ENCODE peak calls at places on chromosomes 6 and 20, in six cellular contexts. G is ascending aorta, R is A673, Z is IMR-90, P is spleen, D is SJCRH30. O is an unnamed sample.
A peak's percentile ranks its signal among the peaks of the same experiment; 100 is the strongest.

GRCh38 chr20:23245553-23246128 is 105.0 kb upstream of the NXT1 start:
- DNase-seq in G (no peak), R (no peak), Z (peak; percentile 33), P (peak; percentile 88), D (peak; percentile 41), O (peak; percentile 45)

GRCh38 chr6:139500977-139501376 is 126.5 kb upstream of the CITED2 start:
- DNase-seq in G (no peak), R (no peak), Z (peak; percentile 19), P (no peak), D (no peak), O (peak; percentile 9)

GRCh38 chr6:85641916-85642773 is 541 bp downstream of the SYNCRIP start:
- DNase-seq in G (no peak), R (peak; percentile 57), Z (peak; percentile 45), P (peak; percentile 95), D (peak; percentile 62), O (peak; percentile 65)

GRCh38 chr20:57856658-57857057 is 146.8 kb upstream of the PMEPA1 start:
- DNase-seq in G (no peak), R (no peak), Z (no peak), P (no peak), D (no peak), O (no peak)

GRCh38 chr20:47392721-47393073 is 36.2 kb upstream of the ZMYND8 start:
- DNase-seq in G (no peak), R (no peak), Z (peak; percentile 47), P (no peak), D (no peak), O (no peak)

GRCh38 chr20:46070215-46070910 is 19.4 kb downstream of the NCOA5 start:
- DNase-seq in G (no peak), R (no peak), Z (peak; percentile 86), P (no peak), D (no peak), O (no peak)

GRCh38 chr20:41512624-41513023 is 105.6 kb downstream of the CHD6 start:
- DNase-seq in G (no peak), R (no peak), Z (no peak), P (no peak), D (no peak), O (no peak)

GRCh38 chr6:122122202-122122601 is 277.2 kb upstream of the HSF2 start:
- DNase-seq in G (no peak), R (no peak), Z (no peak), P (no peak), D (no peak), O (no peak)

GRCh38 chr6:38498085-38498484 is 141.6 kb downstream of the BTBD9 start:
- DNase-seq in G (no peak), R (no peak), Z (peak; percentile 46), P (no peak), D (no peak), O (peak; percentile 20)

GRCh38 chr20:19741914-19742313 is 16.1 kb upstream of the RIN2 start:
- DNase-seq in G (no peak), R (no peak), Z (no peak), P (no peak), D (no peak), O (no peak)

GRCh38 chr6:167973092-167973880 is 24.2 kb upstream of the KIF25 start:
- DNase-seq in G (no peak), R (no peak), Z (no peak), P (no peak), D (no peak), O (no peak)

GRCh38 chr6:9138856-9139426 is 703.6 kb upstream of the SLC35B3 start:
- DNase-seq in G (no peak), R (peak; percentile 18), Z (peak; percentile 28), P (no peak), D (peak; percentile 12), O (no peak)

GRCh38 chr20:59741073-59741472 is 136.7 kb downstream of the PHACTR3 start:
- DNase-seq in G (no peak), R (no peak), Z (no peak), P (no peak), D (no peak), O (no peak)

GRCh38 chr20:59661141-59661540 is 56.8 kb downstream of the PHACTR3 start:
- DNase-seq in G (no peak), R (no peak), Z (no peak), P (no peak), D (no peak), O (no peak)

GRCh38 chr6:149862901-149863595 is 1.1 kb downstream of the LRP11 start:
- DNase-seq in G (no peak), R (peak; percentile 70), Z (peak; percentile 57), P (peak; percentile 90), D (peak; percentile 80), O (peak; percentile 52)

GRCh38 chr20:45337367-45338120 is 10.7 kb downstream of the SDC4 start:
- DNase-seq in G (peak; percentile 35), R (no peak), Z (peak; percentile 94), P (no peak), D (peak; percentile 61), O (peak; percentile 81)

GRCh38 chr6:112560651-112561050 is 213.5 kb downstream of the RFPL4B start:
- DNase-seq in G (no peak), R (peak; percentile 35), Z (no peak), P (no peak), D (peak; percentile 22), O (no peak)

GRCh38 chr20:45461225-45461624 is 8.3 kb upstream of the WFDC2 start:
- DNase-seq in G (no peak), R (no peak), Z (no peak), P (no peak), D (no peak), O (no peak)

GRCh38 chr6:79604583-79605037 is 26.5 kb upstream of the SH3BGRL2 start:
- DNase-seq in G (no peak), R (no peak), Z (peak; percentile 63), P (no peak), D (no peak), O (peak; percentile 69)

GRCh38 chr6:144302701-144303351 is 17.7 kb downstream of the UTRN start:
- DNase-seq in G (no peak), R (no peak), Z (peak; percentile 40), P (no peak), D (no peak), O (no peak)

GRCh38 chr6:37029249-37029959 is 23.9 kb downstream of the FGD2 start:
- DNase-seq in G (peak; percentile 62), R (peak; percentile 46), Z (peak; percentile 88), P (peak; percentile 92), D (peak; percentile 85), O (peak; percentile 51)

GRCh38 chr6:53793318-53793975 is 1.4 kb upstream of the LRRC1 start:
- DNase-seq in G (no peak), R (peak; percentile 71), Z (peak; percentile 61), P (no peak), D (peak; percentile 67), O (peak; percentile 75)

GRCh38 chr6:44059359-44060342 is 67.6 kb downstream of the MRPL14 start:
- DNase-seq in G (no peak), R (no peak), Z (peak; percentile 59), P (no peak), D (no peak), O (no peak)

GRCh38 chr20:49664914-49665313 is 48.8 kb downstream of the B4GALT5 start:
- DNase-seq in G (no peak), R (no peak), Z (no peak), P (no peak), D (no peak), O (no peak)

GRCh38 chr6:110769923-110770322 is 45.3 kb downstream of the CDK19 start:
- DNase-seq in G (no peak), R (no peak), Z (no peak), P (no peak), D (no peak), O (no peak)

GRCh38 chr6:22024973-22025467 is 271.8 kb downstream of the PRL start:
- DNase-seq in G (no peak), R (peak; percentile 66), Z (no peak), P (no peak), D (no peak), O (no peak)

GRCh38 chr6:163126741-163127140 is 287.8 kb upstream of the QKI start:
- DNase-seq in G (no peak), R (no peak), Z (no peak), P (no peak), D (no peak), O (no peak)

GRCh38 chr6:136525586-136526195 is 24.5 kb downstream of the MAP7 start:
- DNase-seq in G (no peak), R (no peak), Z (no peak), P (no peak), D (no peak), O (no peak)

GRCh38 chr6:13437597-13437996 is 49.8 kb downstream of the GFOD1 start:
- DNase-seq in G (no peak), R (no peak), Z (no peak), P (no peak), D (no peak), O (no peak)
- H3K4me1 ChIP-seq in G (no peaks in the 10 kb centered on the region), R (no peaks in the 10 kb centered on the region), Z (peaks cover 5% of the 10 kb centered on the region), P (peaks cover 18% of the 10 kb centered on the region), D (no peaks in the 10 kb centered on the region), O (peaks cover 2% of the 10 kb centered on the region)

GRCh38 chr6:42367353-42368011 is 84.2 kb downstream of the TRERF1 start:
- DNase-seq in G (no peak), R (no peak), Z (peak; percentile 60), P (peak; percentile 83), D (no peak), O (peak; percentile 20)
- H3K4me3 ChIP-seq in G (no peak overlapping the region), R (no peak overlapping the region), Z (no peak overlapping the region), P (peak overlapping the region; percentile 4), D (no peak overlapping the region), O (no peak overlapping the region)

DNA sequence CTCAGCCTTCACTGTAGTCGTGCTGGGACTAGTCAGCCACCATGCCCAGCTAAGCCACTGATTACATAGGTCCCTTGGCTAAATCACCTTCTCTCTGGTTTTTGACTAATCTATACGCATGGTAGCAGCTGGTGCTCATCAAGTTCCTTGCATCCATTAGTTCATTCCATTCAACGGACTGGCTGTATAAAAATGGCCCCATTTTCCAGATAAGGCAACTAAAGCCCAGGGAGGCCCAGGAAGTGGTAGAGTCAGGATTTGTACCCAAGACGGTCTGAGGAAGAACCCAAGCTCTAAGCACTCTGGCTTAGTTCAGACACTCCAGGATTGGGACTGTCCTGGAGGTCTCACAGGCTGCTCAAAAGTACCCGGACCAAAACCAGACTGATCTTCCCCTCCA is 4.9 kb downstream of the E2F1 start:
- DNase-seq in G (no peak), R (no peak), Z (no peak), P (no peak), D (no peak), O (no peak)
- H3K4me1 ChIP-seq in G (peaks cover 17% of the 10 kb centered on the region), R (peaks cover 16% of the 10 kb centered on the region), Z (peaks cover 8% of the 10 kb centered on the region), P (peaks cover 8% of the 10 kb centered on the region), D (peaks cover 39% of the 10 kb centered on the region), O (peaks cover 2% of the 10 kb centered on the region)

DNA sequence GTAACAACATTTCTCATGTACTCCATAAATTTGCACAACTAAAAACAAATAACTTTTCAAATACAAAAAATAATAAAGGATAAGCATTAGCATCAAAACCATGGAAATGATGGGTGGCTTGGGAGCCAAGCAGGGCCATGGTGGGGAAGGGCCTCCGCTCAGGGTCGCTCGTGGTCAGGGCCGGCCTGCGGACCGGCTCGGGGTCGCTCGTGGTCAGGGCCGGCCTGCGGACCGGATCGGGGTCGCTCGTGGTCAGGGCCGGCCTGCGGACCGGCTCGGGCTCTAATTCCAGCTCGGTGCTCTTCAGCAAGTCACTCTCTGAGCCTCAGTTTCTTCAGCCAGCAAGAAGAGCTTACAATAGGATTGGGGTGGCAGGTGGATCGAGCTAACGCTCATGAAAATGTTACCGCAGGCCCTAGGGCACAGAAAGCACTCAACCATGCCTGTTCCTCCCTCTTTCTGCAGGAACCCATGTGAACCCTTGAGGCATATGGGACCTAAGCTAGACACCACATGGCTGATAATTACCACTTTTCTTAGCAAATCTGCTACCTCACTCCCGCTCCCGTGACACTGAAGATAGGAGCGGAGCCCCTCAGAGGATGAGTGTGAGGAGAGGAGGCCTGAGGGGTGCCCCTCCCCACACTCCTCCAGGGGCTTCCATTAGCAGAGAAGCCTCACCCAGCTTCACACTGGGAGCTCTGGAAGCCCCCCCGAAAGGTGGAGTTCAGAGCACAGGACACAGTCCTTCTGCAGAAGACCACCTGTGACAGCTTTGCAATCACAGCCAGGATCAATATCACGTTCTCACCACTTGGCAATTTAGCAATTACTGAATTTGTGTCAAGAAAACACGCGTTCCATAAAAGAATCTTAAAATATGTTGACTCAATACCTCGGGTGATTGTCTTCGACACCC is 103.0 kb downstream of the PSMB1 start:
- DNase-seq in G (no peak), R (no peak), Z (no peak), P (peak; percentile 63), D (no peak), O (no peak)
- H3K4me3 ChIP-seq in G (no peak overlapping the region), R (no peak overlapping the region), Z (no peak overlapping the region), P (no peak overlapping the region), D (no peak overlapping the region), O (no peak overlapping the region)

O was measured in small intestine.